ENCODE peak calls at places on chromosomes 11 and 22, in nine cellular contexts. T, V, F, L, Z, P, B, U and X are unnamed samples.

GRCh38 chr11:45001466-45002165 is 50.9 kb upstream of the TP53I11 start:
- DNase-seq in T (no peak), V (no peak), F (no peak), L (no peak), Z (no peak), P (no peak), B (no peak), U (no peak), X (no peak)

GRCh38 chr11:66339686-66340483 is 3.7 kb upstream of the RIN1 start:
- DNase-seq in T (no peak), V (no peak), F (no peak), L (no peak), Z (no peak), P (no peak), B (no peak), U (no peak), X (no peak)

GRCh38 chr11:17595526-17596309 is 48.7 kb downstream of the OTOG start:
- DNase-seq in T (no peak), V (no peak), F (no peak), L (no peak), Z (peak; percentile 10), P (peak; percentile 20), B (peak; percentile 8), U (no peak), X (peak; percentile 14)

GRCh38 chr22:26648011-26648497 is 9.3 kb upstream of the MIAT start:
- DNase-seq in T (no peak), V (no peak), F (no peak), L (no peak), Z (no peak), P (no peak), B (no peak), U (no peak), X (no peak)

GRCh38 chr11:2798951-2799761 is 86.4 kb downstream of the CDKN1C start:
- DNase-seq in T (peak; percentile 7), V (no peak), F (no peak), L (no peak), Z (peak; percentile 21), P (peak; percentile 21), B (peak; percentile 7), U (no peak), X (peak; percentile 70)

GRCh38 chr22:21861290-21861848 is 6.1 kb downstream of the MAPK1 start:
- DNase-seq in T (no peak), V (no peak), F (no peak), L (no peak), Z (no peak), P (no peak), B (no peak), U (no peak), X (no peak)

GRCh38 chr22:46012182-46012880 is 35.4 kb upstream of the WNT7B start:
- DNase-seq in T (no peak), V (no peak), F (no peak), L (no peak), Z (no peak), P (no peak), B (no peak), U (no peak), X (peak; percentile 77)

GRCh38 chr11:119782673-119783072 is 53.7 kb upstream of the NECTIN1 start:
- DNase-seq in T (no peak), V (no peak), F (no peak), L (no peak), Z (no peak), P (no peak), B (no peak), U (no peak), X (no peak)

GRCh38 chr11:94773842-94774241 is 5.7 kb downstream of the AMOTL1 start:
- DNase-seq in T (no peak), V (no peak), F (no peak), L (no peak), Z (no peak), P (no peak), B (no peak), U (no peak), X (no peak)

GRCh38 chr11:44880511-44880910 is 70.2 kb downstream of the TP53I11 start:
- DNase-seq in T (no peak), V (no peak), F (no peak), L (no peak), Z (no peak), P (no peak), B (no peak), U (no peak), X (peak; percentile 60)

GRCh38 chr11:86274503-86274902 is 27.5 kb upstream of the HIKESHI start:
- DNase-seq in T (no peak), V (no peak), F (no peak), L (no peak), Z (no peak), P (no peak), B (no peak), U (no peak), X (no peak)

GRCh38 chr11:2093575-2094353 is 45.4 kb downstream of the IGF2 start:
- DNase-seq in T (peak; percentile 33), V (no peak), F (no peak), L (no peak), Z (no peak), P (peak; percentile 40), B (no peak), U (no peak), X (peak; percentile 55)

GRCh38 chr11:77449060-77449521 is 24.8 kb downstream of the PAK1 start:
- DNase-seq in T (no peak), V (no peak), F (no peak), L (peak; percentile 91), Z (no peak), P (no peak), B (no peak), U (no peak), X (peak; percentile 37)

GRCh38 chr11:119700030-119700429 is 29.0 kb downstream of the NECTIN1 start:
- DNase-seq in T (no peak), V (no peak), F (no peak), L (no peak), Z (no peak), P (no peak), B (no peak), U (no peak), X (no peak)

GRCh38 chr11:115674176-115674575 is 170.0 kb upstream of the CADM1 start:
- DNase-seq in T (no peak), V (no peak), F (no peak), L (no peak), Z (no peak), P (no peak), B (no peak), U (no peak), X (no peak)

GRCh38 chr22:50532824-50533344 is 3.1 kb upstream of the TYMP start:
- DNase-seq in T (no peak), V (no peak), F (no peak), L (no peak), Z (no peak), P (no peak), B (no peak), U (no peak), X (no peak)

GRCh38 chr22:45969414-45969799 is 7.6 kb downstream of the WNT7B start:
- DNase-seq in T (no peak), V (no peak), F (no peak), L (no peak), Z (no peak), P (no peak), B (no peak), U (peak; percentile 71), X (peak; percentile 77)

GRCh38 chr11:27696112-27696511 is 4.1 kb downstream of the BDNF start:
- DNase-seq in T (no peak), V (no peak), F (no peak), L (no peak), Z (no peak), P (no peak), B (no peak), U (no peak), X (no peak)

DNA sequence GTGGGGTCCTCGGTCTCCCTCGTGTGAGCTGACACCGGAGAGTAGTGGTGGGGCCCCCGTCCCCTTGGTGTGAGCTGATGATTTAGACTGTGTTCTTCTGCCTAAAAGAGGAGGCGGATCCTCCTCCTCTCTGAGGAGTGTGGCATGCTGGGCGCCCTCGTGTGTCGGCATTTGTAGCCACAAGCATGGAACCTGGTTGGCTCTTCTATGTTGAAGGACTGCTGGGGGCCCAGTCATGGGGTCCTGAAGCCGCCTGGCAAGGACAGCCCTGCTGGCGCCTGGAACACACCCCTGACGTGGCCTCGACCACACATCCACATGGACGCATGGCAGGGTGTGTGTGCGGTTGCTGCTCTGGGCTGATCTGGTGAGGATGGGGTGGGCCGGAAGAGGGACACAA is 50.2 kb downstream of the AP2A2 start:
- DNase-seq in T (no peak), V (no peak), F (peak; percentile 39), L (no peak), Z (no peak), P (no peak), B (no peak), U (peak; percentile 78), X (no peak)
- TF ChIP-seq CTCF in T (peak; percentile 8), V (no peak), F (peak; percentile 35), L (no peak), Z (no peak), P (no peak), B (no peak), U (peak; percentile 52), X (no peak)

GRCh38 chr11:64245797-64246623 is 733 bp downstream of the PPP1R14B start:
- DNase-seq in T (peak; percentile 80), V (no peak), F (peak; percentile 47), L (no peak), Z (peak; percentile 90), P (peak; percentile 70), B (peak; percentile 58), U (peak; percentile 91), X (peak; percentile 78)
- TF ChIP-seq POLR2A in T (peak; percentile 75), V (no peak), F (peak; percentile 77), L (peak; percentile 35), Z (no peak), P (no peak), B (no peak), U (peak; percentile 92), X (no peak)

DNA sequence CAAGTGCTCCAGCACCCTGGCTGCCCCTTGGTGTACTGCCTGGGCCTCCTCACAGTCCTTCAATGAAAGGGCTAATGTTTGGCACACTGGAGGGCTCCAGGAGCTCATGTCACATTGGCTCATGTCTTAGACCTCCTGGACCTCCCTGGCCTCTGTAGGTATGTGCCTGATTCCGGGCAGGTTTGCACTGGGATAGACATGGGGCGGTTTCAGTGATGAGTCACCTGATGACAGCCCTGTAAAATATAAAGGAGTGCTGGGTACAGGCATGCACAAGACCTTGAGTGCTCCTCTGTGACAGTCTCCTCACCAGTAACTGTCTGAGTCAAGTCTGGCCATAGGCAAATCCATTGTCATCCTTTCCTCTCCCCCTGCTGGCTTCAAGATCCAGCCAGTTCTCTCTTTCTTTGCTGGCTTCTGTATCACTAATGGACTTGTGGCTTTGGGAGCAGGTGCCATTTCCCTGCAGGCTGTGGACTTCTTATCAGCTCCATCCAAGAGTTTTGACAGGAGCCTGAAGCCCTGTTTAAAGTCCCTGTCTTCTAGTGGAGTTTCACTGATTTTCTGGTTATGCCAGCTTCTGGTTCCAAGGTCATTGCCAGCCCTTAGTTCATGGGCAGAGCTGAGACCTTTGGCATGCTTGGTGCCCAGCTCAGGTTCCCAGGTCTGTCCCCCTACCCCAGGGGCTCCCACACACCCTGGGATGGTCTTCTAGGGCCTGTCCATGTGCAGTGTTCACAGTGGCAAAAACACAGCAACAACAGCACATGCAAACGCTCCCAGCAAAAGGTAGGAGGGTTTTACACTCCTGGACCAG is 22.7 kb upstream of the P2RY2 start:
- DNase-seq in T (no peak), V (peak; percentile 67), F (no peak), L (no peak), Z (peak; percentile 46), P (peak; percentile 22), B (no peak), U (peak; percentile 82), X (no peak)
- TF ChIP-seq CTCF in T (no peak), V (no peak), F (no peak), L (no peak), Z (no peak), P (no peak), B (no peak), U (no peak), X (no peak)

GRCh38 chr11:18698341-18699268 is at the start of gene TMEM86A:
- DNase-seq in T (peak; percentile 94), V (peak; percentile 59), F (peak; percentile 98), L (no peak), Z (peak; percentile 95), P (peak; percentile 97), B (peak; percentile 93), U (peak; percentile 67), X (peak; percentile 97)
- TF ChIP-seq POLR2A in T (peak; percentile 79), V (no peak), F (peak; percentile 61), L (no peak), Z (peak; percentile 71), P (no peak), B (peak; percentile 89), U (no peak), X (no peak)